ENCODE peak calls at places on chromosomes 13 and 19, in six cellular contexts. One of them, this sample, is unnamed.

GRCh38 chr13:24202215-24202614 is 41.7 kb downstream of the SPATA13 start:
- DNase-seq in mesothelial cell of epicardium: no peak
- DNase-seq in fibroblast of mammary gland: no peak
- DNase-seq in WTC11: no peak
- DNase-seq in cardiac muscle cell: no peak
- DNase-seq in heart left ventricle: no peak
- DNase-seq in this sample: no peak

GRCh38 chr13:48492123-48493075 is 40.5 kb downstream of the RCBTB2 start:
- DNase-seq in mesothelial cell of epicardium: no peak
- DNase-seq in heart left ventricle: peak
- DNase-seq in cardiac muscle cell: peak
- DNase-seq in WTC11: no peak
- DNase-seq in fibroblast of mammary gland: peak
- DNase-seq in this sample: peak

GRCh38 chr13:46639033-46639981 is 86.3 kb downstream of the LRCH1 start:
- DNase-seq in WTC11: no peak
- DNase-seq in fibroblast of mammary gland: no peak
- DNase-seq in heart left ventricle: no peak
- DNase-seq in mesothelial cell of epicardium: no peak
- DNase-seq in cardiac muscle cell: peak
- DNase-seq in this sample: no peak

GRCh38 chr13:33316890-33317289 is 31.3 kb upstream of the STARD13 start:
- DNase-seq in WTC11: no peak
- DNase-seq in fibroblast of mammary gland: no peak
- DNase-seq in mesothelial cell of epicardium: no peak
- DNase-seq in cardiac muscle cell: no peak
- DNase-seq in heart left ventricle: no peak
- DNase-seq in this sample: no peak

GRCh38 chr19:55094456-55095259 is 19.0 kb downstream of the EPS8L1 start:
- DNase-seq in WTC11: peak
- DNase-seq in cardiac muscle cell: no peak
- DNase-seq in mesothelial cell of epicardium: no peak
- DNase-seq in fibroblast of mammary gland: no peak
- DNase-seq in heart left ventricle: peak
- DNase-seq in this sample: no peak

GRCh38 chr13:75666646-75667351 is 30.7 kb downstream of the LMO7 start:
- DNase-seq in mesothelial cell of epicardium: no peak
- DNase-seq in cardiac muscle cell: no peak
- DNase-seq in fibroblast of mammary gland: peak
- DNase-seq in heart left ventricle: no peak
- DNase-seq in WTC11: no peak
- DNase-seq in this sample: no peak

GRCh38 chr13:66489586-66489985 is 740.5 kb downstream of the PCDH9 start:
- DNase-seq in cardiac muscle cell: no peak
- DNase-seq in mesothelial cell of epicardium: no peak
- DNase-seq in fibroblast of mammary gland: no peak
- DNase-seq in WTC11: no peak
- DNase-seq in heart left ventricle: no peak
- DNase-seq in this sample: no peak

GRCh38 chr13:67520886-67521285 is 290.8 kb upstream of the PCDH9 start:
- DNase-seq in mesothelial cell of epicardium: no peak
- DNase-seq in fibroblast of mammary gland: no peak
- DNase-seq in heart left ventricle: no peak
- DNase-seq in WTC11: no peak
- DNase-seq in cardiac muscle cell: no peak
- DNase-seq in this sample: no peak

GRCh38 chr13:107497661-107498060 is 717.7 kb downstream of the LIG4 start:
- DNase-seq in fibroblast of mammary gland: no peak
- DNase-seq in cardiac muscle cell: no peak
- DNase-seq in mesothelial cell of epicardium: no peak
- DNase-seq in WTC11: no peak
- DNase-seq in heart left ventricle: no peak
- DNase-seq in this sample: no peak

GRCh38 chr19:46599716-46600392 is 1.3 kb upstream of the CALM3 start:
- DNase-seq in cardiac muscle cell: no peak
- DNase-seq in fibroblast of mammary gland: no peak
- DNase-seq in mesothelial cell of epicardium: no peak
- DNase-seq in WTC11: no peak
- DNase-seq in heart left ventricle: no peak
- DNase-seq in this sample: no peak

GRCh38 chr19:46600393-46601317 is 475 bp upstream of the CALM3 start:
- DNase-seq in fibroblast of mammary gland: peak
- DNase-seq in mesothelial cell of epicardium: peak
- DNase-seq in cardiac muscle cell: peak
- DNase-seq in WTC11: peak
- DNase-seq in heart left ventricle: peak
- DNase-seq in this sample: peak

GRCh38 chr19:46596008-46596407 is 5.1 kb upstream of the CALM3 start:
- DNase-seq in WTC11: no peak
- DNase-seq in mesothelial cell of epicardium: no peak
- DNase-seq in fibroblast of mammary gland: no peak
- DNase-seq in cardiac muscle cell: no peak
- DNase-seq in heart left ventricle: no peak
- DNase-seq in this sample: no peak

GRCh38 chr19:46601318-46602224 is at the start of gene CALM3:
- DNase-seq in WTC11: no peak
- DNase-seq in cardiac muscle cell: no peak
- DNase-seq in heart left ventricle: no peak
- DNase-seq in fibroblast of mammary gland: no peak
- DNase-seq in mesothelial cell of epicardium: no peak
- DNase-seq in this sample: no peak

DNA sequence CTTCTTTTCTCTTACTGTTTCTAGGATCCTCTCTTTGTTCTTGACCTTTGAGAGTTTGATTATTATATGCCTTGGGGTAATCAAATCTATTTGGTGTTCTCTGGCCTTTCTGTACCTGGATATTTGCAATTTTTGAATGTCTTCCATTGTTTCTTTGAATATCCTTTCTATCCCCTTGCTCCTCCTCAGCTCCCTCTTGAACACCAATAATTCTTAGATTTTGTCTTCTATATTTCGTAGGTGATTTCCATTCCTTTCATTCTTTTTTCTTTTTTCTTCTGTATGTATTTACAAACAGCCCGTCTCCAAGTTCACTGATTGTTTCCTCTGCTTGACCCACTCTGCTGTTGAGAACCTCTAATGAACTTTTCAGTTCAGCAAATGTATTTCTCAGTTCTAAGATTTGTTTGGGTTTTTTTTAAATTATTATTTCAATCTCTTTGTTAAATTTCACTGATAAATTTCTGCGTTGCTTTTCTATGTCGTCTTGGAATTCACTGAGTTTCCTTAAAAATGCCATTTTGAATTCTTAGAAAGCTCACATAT is 2.7 kb upstream of the CALM3 start:
- DNase-seq in heart left ventricle: no peak
- DNase-seq in WTC11: no peak
- DNase-seq in mesothelial cell of epicardium: no peak
- DNase-seq in cardiac muscle cell: no peak
- DNase-seq in fibroblast of mammary gland: no peak
- DNase-seq in this sample: no peak
- TF ChIP-seq CTCF in heart left ventricle: no peak
- TF ChIP-seq CTCF in WTC11: no peak
- TF ChIP-seq CTCF in mesothelial cell of epicardium: no peak
- TF ChIP-seq CTCF in cardiac muscle cell: no peak
- TF ChIP-seq CTCF in fibroblast of mammary gland: no peak
- TF ChIP-seq CTCF in this sample: no peak

DNA sequence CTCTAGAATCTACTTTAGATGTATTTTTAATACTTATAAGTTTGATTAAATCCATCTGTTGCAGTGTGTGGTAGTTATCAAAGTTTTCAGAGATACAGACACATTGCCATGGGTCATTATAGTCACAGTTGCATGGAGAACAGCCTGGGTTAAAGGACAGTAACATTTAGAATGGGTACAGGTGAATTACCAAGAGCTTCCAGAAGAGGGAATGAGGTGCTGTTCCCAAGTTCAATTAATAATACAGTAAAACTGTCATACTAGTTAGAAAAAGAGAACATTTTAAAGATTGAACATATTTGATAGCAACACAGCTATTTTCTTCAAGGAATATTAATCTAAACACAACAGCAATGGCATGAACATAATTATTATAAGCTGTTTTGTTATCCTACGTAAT is 322.6 kb upstream of the SLC10A2 start:
- DNase-seq in cardiac muscle cell: no peak
- DNase-seq in WTC11: no peak
- DNase-seq in fibroblast of mammary gland: no peak
- DNase-seq in heart left ventricle: no peak
- DNase-seq in mesothelial cell of epicardium: no peak
- DNase-seq in this sample: no peak
- TF ChIP-seq CTCF in cardiac muscle cell: no peak
- TF ChIP-seq CTCF in WTC11: no peak
- TF ChIP-seq CTCF in fibroblast of mammary gland: no peak
- TF ChIP-seq CTCF in heart left ventricle: no peak
- TF ChIP-seq CTCF in mesothelial cell of epicardium: no peak
- TF ChIP-seq CTCF in this sample: no peak

GRCh38 chr13:113724016-113724758 is 34.8 kb upstream of the TMEM255B start:
- DNase-seq in heart left ventricle: no peak
- DNase-seq in WTC11: no peak
- DNase-seq in mesothelial cell of epicardium: peak
- DNase-seq in cardiac muscle cell: no peak
- DNase-seq in fibroblast of mammary gland: no peak
- DNase-seq in this sample: no peak

GRCh38 chr13:113723400-113724015 is 35.5 kb upstream of the TMEM255B start:
- DNase-seq in heart left ventricle: no peak
- DNase-seq in cardiac muscle cell: no peak
- DNase-seq in fibroblast of mammary gland: no peak
- DNase-seq in WTC11: no peak
- DNase-seq in mesothelial cell of epicardium: no peak
- DNase-seq in this sample: no peak

GRCh38 chr13:113726961-113727411 is 32.0 kb upstream of the TMEM255B start:
- DNase-seq in WTC11: no peak
- DNase-seq in fibroblast of mammary gland: peak
- DNase-seq in mesothelial cell of epicardium: peak
- DNase-seq in cardiac muscle cell: no peak
- DNase-seq in heart left ventricle: no peak
- DNase-seq in this sample: no peak

GRCh38 chr13:113722921-113723320 is 36.1 kb upstream of the TMEM255B start:
- DNase-seq in heart left ventricle: no peak
- DNase-seq in fibroblast of mammary gland: no peak
- DNase-seq in mesothelial cell of epicardium: peak
- DNase-seq in cardiac muscle cell: peak
- DNase-seq in WTC11: no peak
- DNase-seq in this sample: no peak

GRCh38 chr13:113724780-113725315 is 34.2 kb upstream of the TMEM255B start:
- DNase-seq in mesothelial cell of epicardium: peak
- DNase-seq in WTC11: peak
- DNase-seq in cardiac muscle cell: peak
- DNase-seq in heart left ventricle: peak
- DNase-seq in fibroblast of mammary gland: peak
- DNase-seq in this sample: peak
- TF ChIP-seq CTCF in mesothelial cell of epicardium: peak
- TF ChIP-seq CTCF in WTC11: peak
- TF ChIP-seq CTCF in cardiac muscle cell: peak
- TF ChIP-seq CTCF in heart left ventricle: peak
- TF ChIP-seq CTCF in fibroblast of mammary gland: peak
- TF ChIP-seq CTCF in this sample: peak

GRCh38 chr13:39415403-39415802 is 187.6 kb downstream of the LHFPL6 start:
- DNase-seq in heart left ventricle: peak
- DNase-seq in fibroblast of mammary gland: peak
- DNase-seq in cardiac muscle cell: peak
- DNase-seq in mesothelial cell of epicardium: no peak
- DNase-seq in WTC11: peak
- DNase-seq in this sample: no peak
- TF ChIP-seq CTCF in heart left ventricle: peak
- TF ChIP-seq CTCF in fibroblast of mammary gland: peak
- TF ChIP-seq CTCF in cardiac muscle cell: peak
- TF ChIP-seq CTCF in mesothelial cell of epicardium: no peak
- TF ChIP-seq CTCF in WTC11: peak
- TF ChIP-seq CTCF in this sample: no peak

GRCh38 chr13:40749327-40749726 is 21.7 kb downstream of the MRPS31 start:
- DNase-seq in heart left ventricle: no peak
- DNase-seq in WTC11: no peak
- DNase-seq in fibroblast of mammary gland: no peak
- DNase-seq in cardiac muscle cell: no peak
- DNase-seq in mesothelial cell of epicardium: no peak
- DNase-seq in this sample: no peak
- TF ChIP-seq CTCF in heart left ventricle: no peak
- TF ChIP-seq CTCF in WTC11: no peak
- TF ChIP-seq CTCF in fibroblast of mammary gland: peak
- TF ChIP-seq CTCF in cardiac muscle cell: peak
- TF ChIP-seq CTCF in mesothelial cell of epicardium: peak
- TF ChIP-seq CTCF in this sample: no peak

GRCh38 chr19:31676271-31677004 is 327.2 kb upstream of the TSHZ3 start:
- DNase-seq in mesothelial cell of epicardium: no peak
- DNase-seq in WTC11: peak
- DNase-seq in cardiac muscle cell: peak
- DNase-seq in fibroblast of mammary gland: peak
- DNase-seq in heart left ventricle: no peak
- DNase-seq in this sample: no peak
- TF ChIP-seq CTCF in mesothelial cell of epicardium: no peak
- TF ChIP-seq CTCF in WTC11: no peak
- TF ChIP-seq CTCF in cardiac muscle cell: peak
- TF ChIP-seq CTCF in fibroblast of mammary gland: peak
- TF ChIP-seq CTCF in heart left ventricle: peak
- TF ChIP-seq CTCF in this sample: no peak

DNA sequence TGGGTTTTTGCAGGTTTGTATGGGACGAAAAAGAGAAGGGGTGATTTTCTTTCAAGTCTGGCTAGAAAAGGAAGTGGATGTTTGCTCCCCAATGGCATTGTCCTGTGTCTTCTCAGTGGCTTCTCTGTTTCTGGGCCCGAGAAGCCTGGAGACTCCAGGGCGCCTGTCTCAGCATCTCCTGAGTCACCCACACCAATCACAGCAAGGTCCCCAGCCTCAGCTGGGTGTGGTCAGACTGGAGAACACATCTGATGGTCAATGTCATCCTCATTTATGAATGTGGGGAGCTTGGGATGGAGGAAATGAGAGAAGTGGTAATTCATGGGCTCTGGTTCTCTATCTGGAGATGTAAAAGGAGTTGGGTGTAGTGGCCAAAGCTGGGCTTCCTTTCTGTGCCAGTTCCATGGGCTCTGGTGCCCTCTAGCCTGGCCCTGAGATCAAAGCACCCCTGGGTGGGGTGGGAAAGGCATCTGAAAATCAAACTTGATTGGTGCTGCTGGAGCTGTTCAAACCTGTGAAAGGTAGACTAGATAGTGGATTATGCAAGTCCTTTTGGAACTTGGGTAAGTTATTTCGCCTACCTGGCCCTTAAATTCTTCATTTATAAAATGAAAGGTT is 13.4 kb downstream of the RASL11A start:
- DNase-seq in mesothelial cell of epicardium: no peak
- DNase-seq in cardiac muscle cell: no peak
- DNase-seq in WTC11: no peak
- DNase-seq in fibroblast of mammary gland: peak
- DNase-seq in heart left ventricle: no peak
- DNase-seq in this sample: no peak
- TF ChIP-seq CTCF in mesothelial cell of epicardium: no peak
- TF ChIP-seq CTCF in cardiac muscle cell: peak
- TF ChIP-seq CTCF in WTC11: no peak
- TF ChIP-seq CTCF in fibroblast of mammary gland: peak
- TF ChIP-seq CTCF in heart left ventricle: peak
- TF ChIP-seq CTCF in this sample: no peak